ENCODE peak calls at places on chromosomes 16 and 17, in five cellular contexts. One of them, this sample, is unnamed.

GRCh38 chr17:37276475-37276874 is 99.3 kb upstream of the C17orf78 start:
- DNase-seq in WTC11: no peak
- DNase-seq in fibroblast of lung: peak
- DNase-seq in WERI-Rb-1: no peak
- DNase-seq in brain microvascular endothelial cell: no peak
- DNase-seq in this sample: no peak

GRCh38 chr17:76737676-76738467 is at the start of gene MFSD11:
- DNase-seq in WTC11: peak
- DNase-seq in fibroblast of lung: peak
- DNase-seq in WERI-Rb-1: peak
- DNase-seq in brain microvascular endothelial cell: peak
- DNase-seq in this sample: peak

GRCh38 chr16:55701442-55702319 is 45.9 kb downstream of the SLC6A2 start:
- DNase-seq in WTC11: peak
- DNase-seq in fibroblast of lung: peak
- DNase-seq in WERI-Rb-1: peak
- DNase-seq in brain microvascular endothelial cell: peak
- DNase-seq in this sample: peak

GRCh38 chr17:49694847-49695697 is 12.7 kb downstream of the SLC35B1 start:
- DNase-seq in WTC11: peak
- DNase-seq in fibroblast of lung: no peak
- DNase-seq in WERI-Rb-1: peak
- DNase-seq in brain microvascular endothelial cell: no peak
- DNase-seq in this sample: no peak

GRCh38 chr16:85912271-85912974 is 13.5 kb downstream of the IRF8 start:
- DNase-seq in WTC11: no peak
- DNase-seq in fibroblast of lung: peak
- DNase-seq in WERI-Rb-1: no peak
- DNase-seq in brain microvascular endothelial cell: peak
- DNase-seq in this sample: no peak

GRCh38 chr16:82900611-82901010 is 273.8 kb downstream of the CDH13 start:
- DNase-seq in WTC11: no peak
- DNase-seq in fibroblast of lung: peak
- DNase-seq in WERI-Rb-1: no peak
- DNase-seq in brain microvascular endothelial cell: no peak
- DNase-seq in this sample: no peak

GRCh38 chr16:2866422-2866821 is 8.5 kb upstream of the PRSS22 start:
- DNase-seq in WTC11: no peak
- DNase-seq in fibroblast of lung: no peak
- DNase-seq in WERI-Rb-1: no peak
- DNase-seq in brain microvascular endothelial cell: no peak
- DNase-seq in this sample: no peak

GRCh38 chr17:28193241-28193640 is 125.8 kb upstream of the TMEM97 start:
- DNase-seq in WTC11: no peak
- DNase-seq in fibroblast of lung: no peak
- DNase-seq in WERI-Rb-1: no peak
- DNase-seq in brain microvascular endothelial cell: no peak
- DNase-seq in this sample: no peak

GRCh38 chr17:79985951-79986391 is 49.7 kb downstream of the TBC1D16 start:
- DNase-seq in WTC11: no peak
- DNase-seq in fibroblast of lung: no peak
- DNase-seq in WERI-Rb-1: no peak
- DNase-seq in brain microvascular endothelial cell: no peak
- DNase-seq in this sample: no peak

GRCh38 chr17:50048988-50049387 is 6.9 kb upstream of the ITGA3 start:
- DNase-seq in WTC11: no peak
- DNase-seq in fibroblast of lung: no peak
- DNase-seq in WERI-Rb-1: no peak
- DNase-seq in brain microvascular endothelial cell: no peak
- DNase-seq in this sample: no peak

GRCh38 chr17:41678411-41678906 is 10.2 kb upstream of the EIF1 start:
- DNase-seq in WTC11: no peak
- DNase-seq in fibroblast of lung: peak
- DNase-seq in WERI-Rb-1: no peak
- DNase-seq in brain microvascular endothelial cell: no peak
- DNase-seq in this sample: no peak

GRCh38 chr16:87739801-87740200 is 26.0 kb downstream of the KLHDC4 start:
- DNase-seq in WTC11: no peak
- DNase-seq in fibroblast of lung: no peak
- DNase-seq in WERI-Rb-1: no peak
- DNase-seq in brain microvascular endothelial cell: no peak
- DNase-seq in this sample: no peak

GRCh38 chr16:88810868-88811599 is 694 bp downstream of the APRT start:
- DNase-seq in WTC11: no peak
- DNase-seq in fibroblast of lung: peak
- DNase-seq in WERI-Rb-1: peak
- DNase-seq in brain microvascular endothelial cell: peak
- DNase-seq in this sample: peak

GRCh38 chr17:82870091-82870491 is 30.3 kb upstream of the ZNF750 start:
- DNase-seq in WTC11: no peak
- DNase-seq in fibroblast of lung: no peak
- DNase-seq in WERI-Rb-1: no peak
- DNase-seq in brain microvascular endothelial cell: no peak
- DNase-seq in this sample: no peak

GRCh38 chr17:55266051-55266957 is 1.5 kb downstream of the HLF start:
- DNase-seq in WTC11: peak
- DNase-seq in fibroblast of lung: no peak
- DNase-seq in WERI-Rb-1: no peak
- DNase-seq in brain microvascular endothelial cell: no peak
- DNase-seq in this sample: no peak

GRCh38 chr16:82016268-82016667 is 5.0 kb upstream of the SDR42E1 start:
- DNase-seq in WTC11: no peak
- DNase-seq in fibroblast of lung: peak
- DNase-seq in WERI-Rb-1: peak
- DNase-seq in brain microvascular endothelial cell: peak
- DNase-seq in this sample: no peak

GRCh38 chr16:71767060-71767900 is 41.4 kb downstream of the AP1G1 start:
- DNase-seq in WTC11: no peak
- DNase-seq in fibroblast of lung: peak
- DNase-seq in WERI-Rb-1: no peak
- DNase-seq in brain microvascular endothelial cell: no peak
- DNase-seq in this sample: no peak

GRCh38 chr16:9077001-9077809 is 14.2 kb upstream of the HAPSTR1 start:
- DNase-seq in WTC11: no peak
- DNase-seq in fibroblast of lung: peak
- DNase-seq in WERI-Rb-1: no peak
- DNase-seq in brain microvascular endothelial cell: peak
- DNase-seq in this sample: peak

GRCh38 chr17:58308173-58308984 is 20.2 kb downstream of the TSPOAP1 start:
- DNase-seq in WTC11: peak
- DNase-seq in fibroblast of lung: no peak
- DNase-seq in WERI-Rb-1: peak
- DNase-seq in brain microvascular endothelial cell: no peak
- DNase-seq in this sample: no peak

GRCh38 chr16:47046726-47047602 is 73.5 kb upstream of the DNAJA2 start:
- DNase-seq in WTC11: no peak
- DNase-seq in fibroblast of lung: no peak
- DNase-seq in WERI-Rb-1: no peak
- DNase-seq in brain microvascular endothelial cell: no peak
- DNase-seq in this sample: no peak

GRCh38 chr16:69613283-69614154 is 47.8 kb downstream of the NFAT5 start:
- DNase-seq in WTC11: no peak
- DNase-seq in fibroblast of lung: peak
- DNase-seq in WERI-Rb-1: peak
- DNase-seq in brain microvascular endothelial cell: no peak
- DNase-seq in this sample: no peak

GRCh38 chr16:1461146-1461545 is 13.7 kb downstream of the CLCN7 start:
- DNase-seq in WTC11: no peak
- DNase-seq in fibroblast of lung: no peak
- DNase-seq in WERI-Rb-1: no peak
- DNase-seq in brain microvascular endothelial cell: no peak
- DNase-seq in this sample: no peak

DNA sequence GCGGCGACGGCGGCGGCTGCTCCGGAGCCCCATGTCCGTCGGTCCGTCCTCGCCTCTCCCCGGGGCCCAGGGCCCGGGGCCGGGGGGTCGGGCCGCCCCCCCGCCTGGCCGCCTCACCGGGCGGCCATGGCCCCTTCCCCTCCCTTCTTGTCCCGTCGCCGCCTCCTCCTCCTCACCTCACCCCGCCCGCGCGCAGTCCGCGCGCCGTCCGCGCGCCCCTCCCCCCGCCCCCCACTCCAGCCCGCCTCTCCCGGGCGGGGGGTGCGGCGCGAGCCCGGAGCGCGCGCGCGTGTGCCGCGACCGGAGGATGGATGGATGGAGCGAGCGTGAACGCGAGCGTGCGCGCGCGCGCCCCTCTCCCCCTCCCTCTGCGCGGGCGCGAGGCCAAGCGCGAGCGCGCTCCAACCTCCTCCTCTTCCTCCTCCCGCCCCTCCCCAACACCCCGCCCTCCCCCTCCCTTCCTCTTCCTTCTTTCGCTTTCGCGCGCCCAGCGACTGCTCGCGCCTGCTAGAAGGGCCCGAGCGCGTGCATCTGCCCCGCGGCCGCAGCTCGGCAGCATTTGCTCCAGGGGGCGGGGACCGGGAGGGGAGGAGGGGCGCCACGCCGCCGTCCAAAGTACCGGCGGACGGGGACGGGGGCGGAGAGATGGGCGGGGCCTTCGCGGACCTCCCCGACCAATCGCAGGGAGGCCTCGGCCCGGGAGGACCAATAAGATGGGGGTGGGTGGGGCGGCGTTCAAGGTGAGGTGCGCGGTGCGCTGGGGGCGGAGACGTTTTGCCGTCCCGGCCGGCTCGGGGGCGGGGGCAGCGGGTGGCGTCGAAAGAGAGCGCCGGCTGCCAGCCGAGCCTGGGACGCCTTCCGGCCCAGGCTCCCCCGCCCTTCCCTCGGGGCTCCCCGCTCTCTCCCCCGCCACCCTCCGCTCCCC is at the start of gene ATXN7L3:
- DNase-seq in WTC11: peak
- DNase-seq in fibroblast of lung: peak
- DNase-seq in WERI-Rb-1: peak
- DNase-seq in brain microvascular endothelial cell: peak
- DNase-seq in this sample: peak
- TF ChIP-seq CTCF in WTC11: no peak
- TF ChIP-seq CTCF in fibroblast of lung: no peak
- TF ChIP-seq CTCF in WERI-Rb-1: no peak
- TF ChIP-seq CTCF in brain microvascular endothelial cell: no peak
- TF ChIP-seq CTCF in this sample: no peak

DNA sequence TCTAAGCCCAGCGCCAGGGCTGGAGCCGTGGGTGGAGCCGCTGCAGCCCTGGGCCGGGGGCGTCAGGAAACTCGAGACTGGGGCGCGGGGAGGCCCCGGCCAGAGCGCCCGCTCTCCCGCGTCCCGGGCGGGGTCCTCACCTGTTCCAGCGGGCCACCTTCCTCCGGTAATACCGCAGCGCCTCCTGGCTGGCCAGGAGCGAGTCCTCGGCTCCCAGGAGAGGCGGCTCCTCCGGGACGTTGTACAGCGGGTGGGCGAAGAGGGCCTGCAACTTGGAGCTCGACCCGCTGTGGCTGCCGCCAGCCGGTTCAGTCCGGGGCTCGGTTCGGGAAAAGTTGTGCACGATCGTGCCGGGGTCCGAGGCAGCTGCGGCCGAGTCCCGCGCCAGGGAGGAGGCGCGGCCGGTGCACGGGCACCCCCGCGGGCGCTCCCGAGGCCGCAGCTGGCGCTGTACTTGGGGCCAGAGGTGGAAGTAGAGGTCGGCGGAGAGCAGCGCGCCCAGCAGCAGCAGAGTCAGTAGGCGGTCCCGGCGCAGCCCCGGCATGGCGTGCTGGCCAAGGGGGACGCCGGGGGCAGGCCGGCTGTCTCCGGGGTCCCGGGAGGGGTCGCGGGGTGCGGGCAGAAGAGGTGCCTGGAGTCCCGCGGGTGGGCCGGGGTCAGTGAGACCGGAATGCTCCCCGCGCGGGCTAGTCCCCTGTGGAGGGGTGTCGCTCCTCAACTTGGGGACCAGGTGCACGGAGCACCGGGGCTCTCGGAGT is 865 bp downstream of the FAM20A start:
- DNase-seq in WTC11: peak
- DNase-seq in fibroblast of lung: no peak
- DNase-seq in WERI-Rb-1: peak
- DNase-seq in brain microvascular endothelial cell: no peak
- DNase-seq in this sample: no peak
- TF ChIP-seq CTCF in WTC11: no peak
- TF ChIP-seq CTCF in fibroblast of lung: peak
- TF ChIP-seq CTCF in WERI-Rb-1: peak
- TF ChIP-seq CTCF in brain microvascular endothelial cell: peak
- TF ChIP-seq CTCF in this sample: no peak

GRCh38 chr17:1109606-1110523 is 69.9 kb downstream of the ABR start:
- DNase-seq in WTC11: peak
- DNase-seq in fibroblast of lung: no peak
- DNase-seq in WERI-Rb-1: peak
- DNase-seq in brain microvascular endothelial cell: no peak
- DNase-seq in this sample: peak
- TF ChIP-seq CTCF in WTC11: no peak
- TF ChIP-seq CTCF in fibroblast of lung: no peak
- TF ChIP-seq CTCF in WERI-Rb-1: peak
- TF ChIP-seq CTCF in brain microvascular endothelial cell: no peak
- TF ChIP-seq CTCF in this sample: no peak

GRCh38 chr17:38710985-38711384 is 5.9 kb downstream of the MLLT6 start:
- DNase-seq in WTC11: no peak
- DNase-seq in fibroblast of lung: no peak
- DNase-seq in WERI-Rb-1: no peak
- DNase-seq in brain microvascular endothelial cell: no peak
- DNase-seq in this sample: no peak
- TF ChIP-seq CTCF in WTC11: no peak
- TF ChIP-seq CTCF in fibroblast of lung: no peak
- TF ChIP-seq CTCF in WERI-Rb-1: no peak
- TF ChIP-seq CTCF in brain microvascular endothelial cell: no peak
- TF ChIP-seq CTCF in this sample: no peak

This sample was measured in HFFc6.